ENCODE peak calls at places on chromosomes 5 and 9, in five cellular contexts. Q, T, G, D and Z are unnamed samples.

GRCh38 chr5:15383469-15383868 is 116.5 kb upstream of the FBXL7 start:
- DNase-seq in Q (peak; percentile 83), T (no peak), G (peak; percentile 14), D (no peak), Z (no peak)

GRCh38 chr5:136030956-136031611 is 2.3 kb downstream of the TGFBI start:
- DNase-seq in Q (no peak), G (no peak), D (no peak), T (no peak), Z (peak; percentile 50)

GRCh38 chr9:81381694-81382093 is 307.7 kb downstream of the TLE1 start:
- DNase-seq in Q (no peak), D (no peak), G (no peak), T (no peak), Z (no peak)

GRCh38 chr9:93480728-93481324 is 27.4 kb upstream of the FAM120AOS start:
- DNase-seq in T (no peak), D (no peak), Q (no peak), G (no peak), Z (no peak)

GRCh38 chr5:113273949-113274348 is 160.8 kb downstream of the TSSK1B start:
- DNase-seq in D (no peak), T (no peak), G (no peak), Q (no peak), Z (no peak)

GRCh38 chr9:99752710-99753109 is 69.0 kb upstream of the NR4A3 start:
- DNase-seq in Q (no peak), T (no peak), G (no peak), D (peak; percentile 92), Z (no peak)

GRCh38 chr9:127021664-127022337 is 100.6 kb downstream of the ANGPTL2 start:
- DNase-seq in Q (peak; percentile 100), G (no peak), T (peak; percentile 85), D (peak; percentile 96), Z (no peak)

GRCh38 chr9:94911986-94912635 is 185.6 kb downstream of the AOPEP start:
- DNase-seq in T (no peak), G (peak; percentile 45), Q (no peak), D (no peak), Z (no peak)

GRCh38 chr5:149028984-149029383 is 33.9 kb downstream of the SH3TC2 start:
- DNase-seq in D (no peak), T (no peak), Q (no peak), G (no peak), Z (no peak)

GRCh38 chr5:164119806-164120440 is 614.5 kb downstream of the MAT2B start:
- DNase-seq in D (no peak), Q (peak; percentile 19), G (peak; percentile 46), T (peak; percentile 42), Z (no peak)

GRCh38 chr9:116152941-116153764 is 438 bp upstream of the PAPPA start:
- DNase-seq in D (no peak), Q (peak; percentile 13), G (no peak), T (no peak), Z (no peak)

GRCh38 chr5:437281-437771 is 5.7 kb upstream of the EXOC3 start:
- DNase-seq in G (no peak), T (no peak), D (no peak), Q (no peak), Z (no peak)

GRCh38 chr5:112738180-112738560 is 485 bp downstream of the APC start:
- DNase-seq in T (no peak), D (no peak), G (peak; percentile 27), Q (peak; percentile 41), Z (no peak)

GRCh38 chr5:72237415-72237814 is 82.6 kb downstream of the MRPS27 start:
- DNase-seq in G (no peak), Q (no peak), T (no peak), D (no peak), Z (no peak)